ENCODE peak calls at places on chromosomes 7 and 10, in ten cellular contexts. T is fibroblast of lung; Y is uterus; A is heart right ventricle; F is cardiac muscle cell; O is A549; G is CD8-positive, alpha-beta T cell; P is PC-3; S is thoracic aorta; J is lower lobe of right lung. L is an unnamed sample. For H3K4me1, the result is how much of the 10 kb centered on the place peaks cover.

GRCh38 chr10:25465582-25466372 is 291.0 kb downstream of the GPR158 start:
- DNase-seq in T (no peak), Y (no peak), A (no peak), F (no peak), O (no peak), G (no peak), P (no peak), S (no peak), J (no peak), L (no peak)

GRCh38 chr7:148286150-148286549 is 304.4 kb upstream of the C7orf33 start:
- DNase-seq in T (no peak), Y (no peak), A (no peak), F (peak), O (no peak), G (no peak), P (peak), S (no peak), J (no peak), L (no peak)

GRCh38 chr7:46932656-46933424 is 649.1 kb downstream of the TNS3 start:
- DNase-seq in T (peak), Y (peak), A (no peak), F (peak), O (no peak), G (no peak), P (peak), S (peak), J (no peak), L (peak)

GRCh38 chr10:33125522-33125921 is 167.5 kb upstream of the ITGB1 start:
- DNase-seq in T (peak), Y (no peak), A (no peak), F (no peak), O (no peak), G (no peak), P (peak), S (no peak), J (no peak), L (no peak)

GRCh38 chr7:130990178-130990832 is 256.3 kb upstream of the KLF14 start:
- DNase-seq in T (no peak), Y (no peak), A (no peak), F (no peak), O (no peak), G (no peak), P (no peak), S (no peak), J (peak), L (no peak)

GRCh38 chr7:69162931-69163330 is 435.3 kb upstream of the AUTS2 start:
- DNase-seq in T (peak), Y (no peak), A (no peak), F (no peak), O (no peak), G (no peak), P (no peak), S (no peak), J (no peak), L (no peak)

GRCh38 chr7:11911900-11912299 is 79.9 kb upstream of the THSD7A start:
- DNase-seq in T (no peak), Y (no peak), A (no peak), F (no peak), O (no peak), G (no peak), P (no peak), S (no peak), J (no peak), L (no peak)

GRCh38 chr7:134694299-134694698 is 47.6 kb downstream of the BPGM start:
- DNase-seq in T (no peak), Y (no peak), A (no peak), F (no peak), O (peak), G (no peak), P (no peak), S (no peak), J (no peak), L (no peak)

GRCh38 chr10:63553473-63553872 is 32.3 kb downstream of the REEP3 start:
- DNase-seq in T (no peak), Y (no peak), A (no peak), F (no peak), O (no peak), G (no peak), P (peak), S (no peak), J (no peak), L (no peak)

GRCh38 chr10:50395279-50395678 is 144.0 kb upstream of the ASAH2 start:
- DNase-seq in T (peak), Y (no peak), A (no peak), F (peak), O (no peak), G (no peak), P (peak), S (no peak), J (no peak), L (no peak)

GRCh38 chr7:945556-946255 is 8.8 kb downstream of the ADAP1 start:
- DNase-seq in T (no peak), Y (no peak), A (peak), F (no peak), O (no peak), G (no peak), P (peak), S (no peak), J (peak), L (peak)

GRCh38 chr7:12422449-12423320 is 19.0 kb upstream of the VWDE start:
- DNase-seq in T (peak), Y (no peak), A (no peak), F (no peak), O (no peak), G (no peak), P (peak), S (no peak), J (no peak), L (no peak)

GRCh38 chr7:55052726-55053431 is 34.1 kb downstream of the EGFR start:
- DNase-seq in T (peak), Y (no peak), A (no peak), F (no peak), O (no peak), G (no peak), P (no peak), S (no peak), J (no peak), L (no peak)

GRCh38 chr10:44966816-44967509 is 7.4 kb downstream of the RASSF4 start:
- DNase-seq in T (no peak), Y (peak), A (no peak), F (no peak), O (no peak), G (no peak), P (no peak), S (no peak), J (no peak), L (peak)

GRCh38 chr10:33509231-33509871 is 174.9 kb upstream of the NRP1 start:
- DNase-seq in T (peak), Y (peak), A (no peak), F (peak), O (peak), G (no peak), P (peak), S (peak), J (peak), L (no peak)

GRCh38 chr10:36171546-36171945 is 529.5 kb upstream of the FZD8 start:
- DNase-seq in T (peak), Y (no peak), A (no peak), F (no peak), O (no peak), G (no peak), P (peak), S (no peak), J (no peak), L (no peak)

GRCh38 chr10:12177642-12178041 is 18.0 kb downstream of the NUDT5 start:
- DNase-seq in T (peak), Y (no peak), A (no peak), F (no peak), O (no peak), G (no peak), P (peak), S (no peak), J (no peak), L (no peak)

GRCh38 chr7:157006205-157006747 is 4.2 kb downstream of the MNX1 start:
- DNase-seq in T (no peak), Y (no peak), A (no peak), F (no peak), O (no peak), G (no peak), P (no peak), S (no peak), J (no peak), L (no peak)

GRCh38 chr10:24350111-24350921 is 141.4 kb downstream of the KIAA1217 start:
- DNase-seq in T (peak), Y (no peak), A (no peak), F (peak), O (no peak), G (no peak), P (no peak), S (no peak), J (no peak), L (no peak)

GRCh38 chr10:77715081-77715480 is 77.5 kb upstream of the KCNMA1 start:
- DNase-seq in T (no peak), Y (no peak), A (no peak), F (no peak), O (peak), G (no peak), P (peak), S (no peak), J (no peak), L (no peak)

GRCh38 chr10:125057158-125058001 is 103.0 kb downstream of the CTBP2 start:
- DNase-seq in T (peak), Y (peak), A (peak), F (peak), O (no peak), G (no peak), P (no peak), S (no peak), J (no peak), L (peak)

GRCh38 chr7:66183700-66184099 is 21.4 kb upstream of the TPST1 start:
- DNase-seq in T (peak), Y (no peak), A (no peak), F (peak), O (no peak), G (no peak), P (peak), S (no peak), J (no peak), L (no peak)

GRCh38 chr7:121433775-121434174 is 37.7 kb upstream of the FAM3C start:
- DNase-seq in T (no peak), Y (no peak), A (no peak), F (no peak), O (no peak), G (no peak), P (no peak), S (no peak), J (no peak), L (no peak)

GRCh38 chr10:130427216-130427722 is 291.1 kb downstream of the GLRX3 start:
- DNase-seq in T (no peak), Y (no peak), A (no peak), F (no peak), O (no peak), G (no peak), P (no peak), S (no peak), J (no peak), L (no peak)

GRCh38 chr7:97555845-97556431 is 175.9 kb upstream of the TAC1 start:
- DNase-seq in T (no peak), Y (no peak), A (no peak), F (no peak), O (no peak), G (no peak), P (peak), S (no peak), J (no peak), L (no peak)

GRCh38 chr7:156999611-157000046 is 10.8 kb downstream of the MNX1 start:
- DNase-seq in T (no peak), Y (no peak), A (no peak), F (no peak), O (no peak), G (no peak), P (no peak), S (no peak), J (no peak), L (no peak)

GRCh38 chr10:100515612-100516011 is 4.0 kb downstream of the SEC31B start:
- DNase-seq in T (no peak), Y (no peak), A (no peak), F (no peak), O (no peak), G (no peak), P (no peak), S (no peak), J (no peak), L (no peak)

GRCh38 chr10:12974123-12974844 is 27.2 kb downstream of the CCDC3 start:
- DNase-seq in T (no peak), Y (no peak), A (no peak), F (no peak), O (no peak), G (no peak), P (no peak), S (no peak), J (no peak), L (no peak)

GRCh38 chr10:1631282-1631681 is 106.0 kb downstream of the ADARB2 start:
- DNase-seq in T (no peak), Y (no peak), A (no peak), F (no peak), O (no peak), G (no peak), P (no peak), S (no peak), J (no peak), L (no peak)

GRCh38 chr10:42997151-42997848 is 79.6 kb upstream of the RET start:
- DNase-seq in T (no peak), Y (no peak), A (no peak), F (no peak), O (no peak), G (no peak), P (no peak), S (no peak), J (no peak), L (no peak)

GRCh38 chr7:11343818-11344413 is 370.2 kb downstream of the PHF14 start:
- DNase-seq in T (peak), Y (no peak), A (no peak), F (peak), O (no peak), G (no peak), P (peak), S (no peak), J (no peak), L (no peak)

GRCh38 chr7:51649-52048 is 140.7 kb upstream of the FAM20C start:
- DNase-seq in T (no peak), Y (no peak), A (no peak), F (no peak), O (no peak), G (no peak), P (no peak), S (no peak), J (peak), L (no peak)

GRCh38 chr10:8004469-8005000 is 50.0 kb upstream of the GATA3 start:
- DNase-seq in T (no peak), Y (no peak), A (no peak), F (no peak), O (no peak), G (no peak), P (no peak), S (no peak), J (no peak), L (no peak)

DNA sequence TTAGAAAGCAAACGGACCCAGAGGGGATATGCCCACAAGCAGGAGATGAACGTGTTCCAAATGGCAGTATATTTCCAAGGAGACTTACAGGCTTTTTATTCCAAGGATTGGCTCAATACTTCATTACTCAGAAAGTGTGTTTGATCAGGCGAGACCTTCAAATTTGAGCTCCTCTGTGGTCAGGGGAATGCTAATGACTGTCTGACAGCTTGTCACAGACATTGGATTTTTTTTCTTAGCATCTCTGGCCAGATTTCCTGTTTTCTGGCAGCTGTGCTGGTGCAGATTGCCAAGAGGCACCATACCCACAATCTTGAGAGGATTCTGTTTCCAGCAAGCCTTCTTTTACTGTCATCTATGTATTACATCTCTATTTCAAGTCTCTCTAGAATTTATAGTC is 93.8 kb downstream of the C1GALT1 start:
- DNase-seq in T (peak), Y (no peak), A (no peak), F (no peak), O (no peak), G (no peak), P (no peak), S (no peak), J (no peak), L (no peak)
- H3K4me1 ChIP-seq in T (under half), Y (under half), A (under half), F (under half), O (under half), G (under half), P (under half), S (under half), J (under half), L (under half)

GRCh38 chr10:117449636-117450035 is 74.4 kb upstream of the PDZD8 start:
- DNase-seq in T (no peak), Y (no peak), A (no peak), F (no peak), O (no peak), G (no peak), P (peak), S (no peak), J (no peak), L (no peak)
- TF ChIP-seq CTCF in T (peak), Y (no peak), A (no peak), F (peak), O (peak), G (no peak), P (peak), S (no peak), J (peak), L (no peak)

GRCh38 chr7:107495516-107495915 is 25.7 kb downstream of the GPR22 start:
- DNase-seq in T (no peak), Y (no peak), A (no peak), F (no peak), O (no peak), G (no peak), P (no peak), S (no peak), J (no peak), L (no peak)
- H3K27ac ChIP-seq in T (no peak), Y (no peak), A (no peak), F (no peak), O (no peak), G (no peak), P (no peak), S (no peak), J (no peak), L (no peak)

GRCh38 chr7:77542399-77542798 is 5.3 kb downstream of the PTPN12 start:
- DNase-seq in T (peak), Y (no peak), A (no peak), F (no peak), O (no peak), G (no peak), P (peak), S (no peak), J (no peak), L (no peak)
- H3K4me1 ChIP-seq in T (under half), Y (under half), A (under half), F (under half), O (half or more), G (under half), P (under half), S (under half), J (half or more), L (under half)

GRCh38 chr7:21717323-21717722 is 174.5 kb downstream of the DNAH11 start:
- DNase-seq in T (no peak), Y (no peak), A (no peak), F (no peak), O (no peak), G (no peak), P (no peak), S (no peak), J (no peak), L (no peak)
- TF ChIP-seq CTCF in T (no peak), Y (no peak), A (no peak), F (no peak), O (no peak), G (no peak), P (no peak), S (no peak), J (no peak), L (no peak)

GRCh38 chr10:11148638-11149037 is 131.0 kb downstream of the CELF2 start:
- DNase-seq in T (no peak), Y (no peak), A (no peak), F (no peak), O (no peak), G (no peak), P (no peak), S (no peak), J (no peak), L (no peak)
- H3K27ac ChIP-seq in T (no peak), Y (no peak), A (peak), F (peak), O (no peak), G (peak), P (no peak), S (no peak), J (peak), L (no peak)

L was measured in ovary.